ENCODE peak calls at places on chromosomes 12 and 14, in five cellular contexts. M is GOT3, Z is neural progenitor cell, U is D341Med, E is AG10803. O is an unnamed sample.

GRCh38 chr12:77001181-77001758 is 64.1 kb downstream of the E2F7 start:
- DNase-seq in Z (no peak), E (no peak), U (no peak), M (no peak), O (no peak)

GRCh38 chr12:132449565-132450390 is 40.2 kb upstream of the FBRSL1 start:
- DNase-seq in M (no peak), E (no peak), U (no peak), Z (no peak), O (no peak)

GRCh38 chr12:77845831-77846230 is 15.1 kb downstream of the NAV3 start:
- DNase-seq in Z (no peak), U (no peak), M (no peak), E (peak; percentile 18), O (no peak)

GRCh38 chr12:100383586-100384548 is 27.0 kb downstream of the SLC17A8 start:
- DNase-seq in Z (no peak), E (no peak), U (no peak), M (no peak), O (no peak)

GRCh38 chr12:15322164-15323054 is at the start of gene PTPRO:
- DNase-seq in M (no peak), Z (peak; percentile 83), U (peak; percentile 82), E (no peak), O (no peak)

GRCh38 chr12:52701281-52701680 is 2.0 kb downstream of the KRT77 start:
- DNase-seq in E (no peak), M (no peak), Z (no peak), U (no peak), O (no peak)

GRCh38 chr12:1630081-1630826 is 1.2 kb downstream of the WNT5B start:
- DNase-seq in M (no peak), E (peak; percentile 56), Z (peak; percentile 69), U (peak; percentile 80), O (no peak)

GRCh38 chr12:53733051-53733812 is 6.0 kb upstream of the CALCOCO1 start:
- DNase-seq in E (no peak), M (no peak), U (no peak), Z (no peak), O (no peak)

GRCh38 chr14:24734917-24735500 is 101.0 kb upstream of the GZMB start:
- DNase-seq in M (no peak), Z (peak; percentile 83), E (peak; percentile 82), U (peak; percentile 47), O (peak; percentile 39)

GRCh38 chr12:78018146-78018910 is 187.6 kb downstream of the NAV3 start:
- DNase-seq in M (no peak), U (no peak), Z (peak; percentile 75), E (peak; percentile 16), O (no peak)

GRCh38 chr12:27005495-27005894 is 8.7 kb downstream of the TM7SF3 start:
- DNase-seq in E (no peak), M (no peak), U (no peak), Z (no peak), O (no peak)

GRCh38 chr12:49921936-49922335 is 18.2 kb upstream of the FAIM2 start:
- DNase-seq in Z (no peak), E (no peak), U (no peak), M (no peak), O (no peak)

GRCh38 chr12:100717733-100718067 is 76.9 kb upstream of the ANO4 start:
- DNase-seq in Z (peak; percentile 41), M (no peak), E (peak; percentile 20), U (no peak), O (no peak)

GRCh38 chr14:55418411-55418810 is 6.8 kb upstream of the ATG14 start:
- DNase-seq in M (no peak), U (no peak), Z (no peak), E (no peak), O (no peak)

GRCh38 chr12:104699489-104700194 is 242.9 kb downstream of the CHST11 start:
- DNase-seq in Z (no peak), M (no peak), E (peak; percentile 50), U (no peak), O (no peak)

GRCh38 chr14:99055816-99056215 is 216.2 kb downstream of the BCL11B start:
- DNase-seq in E (no peak), M (no peak), Z (no peak), U (no peak), O (no peak)

GRCh38 chr14:98477935-98478334 is 794.1 kb downstream of the BCL11B start:
- DNase-seq in E (peak; percentile 25), U (no peak), Z (no peak), M (no peak), O (no peak)

GRCh38 chr12:52082988-52083637 is 3.6 kb downstream of the SMIM41 start:
- DNase-seq in Z (peak; percentile 79), U (peak; percentile 88), M (no peak), E (peak; percentile 81), O (no peak)

GRCh38 chr14:35332517-35333346 is 40.5 kb downstream of the PSMA6 start:
- DNase-seq in Z (no peak), E (peak; percentile 41), U (no peak), M (no peak), O (no peak)

GRCh38 chr12:107283652-107284051 is 190.3 kb upstream of the CRY1 start:
- DNase-seq in M (no peak), Z (no peak), E (no peak), U (no peak), O (no peak)

GRCh38 chr12:82436354-82436753 is 78.0 kb downstream of the METTL25 start:
- DNase-seq in U (no peak), Z (no peak), M (no peak), E (no peak), O (no peak)

GRCh38 chr12:49264873-49265792 is at the start of gene TUBA1C:
- DNase-seq in M (peak; percentile 93), Z (peak; percentile 95), E (peak; percentile 95), U (peak; percentile 98), O (peak; percentile 93)

GRCh38 chr14:101184104-101184455 is 280.6 kb upstream of the RTL1 start:
- DNase-seq in E (no peak), Z (no peak), U (no peak), M (no peak), O (no peak)

GRCh38 chr14:105855246-105855892 is 329.0 kb downstream of the TMEM121 start:
- DNase-seq in E (no peak), Z (no peak), U (peak; percentile 20), M (no peak), O (no peak)

GRCh38 chr14:34044666-34045306 is 93.9 kb upstream of the EGLN3 start:
- DNase-seq in Z (no peak), E (no peak), U (no peak), M (no peak), O (no peak)

GRCh38 chr12:76085159-76085868 is 829 bp upstream of the NAP1L1 start:
- DNase-seq in U (no peak), M (no peak), E (no peak), Z (no peak), O (peak; percentile 36)

GRCh38 chr12:93011100-93011499 is 82.0 kb upstream of the EEA1 start:
- DNase-seq in M (no peak), U (no peak), E (no peak), Z (no peak), O (no peak)

GRCh38 chr12:66170606-66171005 is 810 bp upstream of the TMBIM4 start:
- DNase-seq in Z (no peak), U (no peak), E (no peak), M (no peak), O (no peak)

GRCh38 chr12:88377973-88378372 is 202.3 kb downstream of the KITLG start:
- DNase-seq in E (no peak), U (no peak), M (no peak), Z (no peak), O (no peak)

GRCh38 chr12:121015825-121016766 is at the start of gene C12orf43:
- DNase-seq in E (peak; percentile 83), U (peak; percentile 94), M (peak; percentile 39), Z (peak; percentile 96), O (peak; percentile 73)

GRCh38 chr12:63940295-63940997 is 95.9 kb downstream of the SRGAP1 start:
- DNase-seq in U (peak; percentile 57), E (no peak), M (no peak), Z (no peak), O (no peak)

GRCh38 chr14:24938593-24938992 is 111.4 kb downstream of the STXBP6 start:
- DNase-seq in E (peak; percentile 7), U (no peak), Z (peak; percentile 18), M (no peak), O (no peak)

GRCh38 chr12:132288516-132289188 is 40.7 kb downstream of the GALNT9 start:
- DNase-seq in M (no peak), Z (no peak), U (no peak), E (no peak), O (no peak)

GRCh38 chr14:54348001-54348611 is 48.7 kb upstream of the CDKN3 start:
- DNase-seq in M (no peak), E (peak; percentile 39), U (peak; percentile 60), Z (peak; percentile 86), O (peak; percentile 11)

O was measured in CMK.